ENCODE peak calls at places on chromosomes 2 and 18, in four cellular contexts. C, E, W and U are unnamed samples.

GRCh38 chr2:156434461-156435291 is 1.5 kb upstream of the GPD2 start:
- DNase-seq in W (no peak), E (no peak), C (no peak), U (no peak)

GRCh38 chr18:48832961-48833700 is 117.6 kb downstream of the SMAD7 start:
- DNase-seq in W (peak), C (peak), E (no peak), U (peak)

GRCh38 chr18:69002233-69002632 is 204.4 kb downstream of the CCDC102B start:
- DNase-seq in W (no peak), E (no peak), C (peak), U (no peak)

GRCh38 chr2:1041012-1041805 is 90.6 kb downstream of the SNTG2 start:
- DNase-seq in C (no peak), W (no peak), E (no peak), U (peak)

GRCh38 chr18:1797265-1797664 is 774.0 kb downstream of the METTL4 start:
- DNase-seq in C (no peak), E (no peak), W (no peak), U (no peak)

GRCh38 chr18:59748628-59749360 is 51.6 kb upstream of the CCBE1 start:
- DNase-seq in W (no peak), E (no peak), C (no peak), U (no peak)

GRCh38 chr2:49687873-49688272 is 533.6 kb upstream of the FSHR start:
- DNase-seq in E (no peak), W (no peak), C (no peak), U (no peak)

GRCh38 chr2:195535911-195536522 is 121.0 kb upstream of the SLC39A10 start:
- DNase-seq in W (peak), E (no peak), C (no peak), U (no peak)

GRCh38 chr2:37653805-37654378 is 17.6 kb downstream of the CDC42EP3 start:
- DNase-seq in E (peak), W (peak), C (no peak), U (no peak)

GRCh38 chr2:26816893-26817292 is 31.0 kb downstream of the CENPA start:
- DNase-seq in E (no peak), C (peak), W (peak), U (no peak)

GRCh38 chr2:9091819-9092218 is 88.3 kb upstream of the MBOAT2 start:
- DNase-seq in W (no peak), C (no peak), E (no peak), U (no peak)

GRCh38 chr2:102060047-102060446 is 68.3 kb downstream of the IL1R2 start:
- DNase-seq in W (no peak), E (no peak), C (no peak), U (no peak)

GRCh38 chr2:236676131-236676873 is 106.7 kb downstream of the ACKR3 start:
- DNase-seq in E (no peak), C (no peak), W (no peak), U (no peak)

GRCh38 chr2:54728669-54729120 is 5.2 kb downstream of the EML6 start:
- DNase-seq in E (no peak), C (no peak), W (no peak), U (no peak)

GRCh38 chr2:223601932-223602676 is at the start of gene SCG2:
- DNase-seq in C (peak), E (peak), W (peak), U (peak)

GRCh38 chr2:32865399-32866068 is 81.2 kb upstream of the LTBP1 start:
- DNase-seq in E (no peak), W (no peak), C (no peak), U (no peak)

GRCh38 chr2:31269087-31269486 is 35.1 kb downstream of the EHD3 start:
- DNase-seq in E (no peak), C (no peak), W (no peak), U (no peak)

GRCh38 chr18:63025251-63025710 is 294.3 kb downstream of the BCL2 start:
- DNase-seq in W (peak), E (no peak), C (peak), U (no peak)

GRCh38 chr2:202161106-202161836 is 77.1 kb downstream of the SUMO1 start:
- DNase-seq in W (no peak), E (no peak), C (no peak), U (no peak)

GRCh38 chr2:202154613-202155281 is 81.7 kb downstream of the KIAA2012 start:
- DNase-seq in W (no peak), C (no peak), E (no peak), U (no peak)

GRCh38 chr2:202164409-202164808 is 74.0 kb downstream of the SUMO1 start:
- DNase-seq in W (no peak), E (no peak), C (peak), U (no peak)

GRCh38 chr2:202157211-202157985 is 81.0 kb downstream of the SUMO1 start:
- DNase-seq in E (no peak), W (no peak), C (no peak), U (no peak)

GRCh38 chr2:202158796-202159195 is 79.6 kb downstream of the SUMO1 start:
- DNase-seq in E (no peak), W (no peak), C (no peak), U (no peak)
- TF ChIP-seq CTCF in E (peak), W (no peak), C (peak), U (no peak)

GRCh38 chr2:43344911-43345373 is 118.5 kb upstream of the ZFP36L2 start:
- DNase-seq in W (no peak), C (no peak), E (no peak), U (no peak)

GRCh38 chr2:43345391-43345813 is 119.0 kb upstream of the ZFP36L2 start:
- DNase-seq in W (no peak), C (no peak), E (peak), U (peak)

GRCh38 chr2:43345872-43346271 is 119.5 kb upstream of the ZFP36L2 start:
- DNase-seq in E (no peak), W (no peak), C (no peak), U (no peak)

GRCh38 chr2:43341959-43342757 is 115.8 kb upstream of the ZFP36L2 start:
- DNase-seq in C (no peak), W (no peak), E (no peak), U (no peak)

GRCh38 chr2:43343573-43344304 is 117.3 kb upstream of the ZFP36L2 start:
- DNase-seq in C (no peak), W (peak), E (peak), U (peak)
- H3K27ac ChIP-seq in C (peak), W (peak), E (peak), U (peak)

DNA sequence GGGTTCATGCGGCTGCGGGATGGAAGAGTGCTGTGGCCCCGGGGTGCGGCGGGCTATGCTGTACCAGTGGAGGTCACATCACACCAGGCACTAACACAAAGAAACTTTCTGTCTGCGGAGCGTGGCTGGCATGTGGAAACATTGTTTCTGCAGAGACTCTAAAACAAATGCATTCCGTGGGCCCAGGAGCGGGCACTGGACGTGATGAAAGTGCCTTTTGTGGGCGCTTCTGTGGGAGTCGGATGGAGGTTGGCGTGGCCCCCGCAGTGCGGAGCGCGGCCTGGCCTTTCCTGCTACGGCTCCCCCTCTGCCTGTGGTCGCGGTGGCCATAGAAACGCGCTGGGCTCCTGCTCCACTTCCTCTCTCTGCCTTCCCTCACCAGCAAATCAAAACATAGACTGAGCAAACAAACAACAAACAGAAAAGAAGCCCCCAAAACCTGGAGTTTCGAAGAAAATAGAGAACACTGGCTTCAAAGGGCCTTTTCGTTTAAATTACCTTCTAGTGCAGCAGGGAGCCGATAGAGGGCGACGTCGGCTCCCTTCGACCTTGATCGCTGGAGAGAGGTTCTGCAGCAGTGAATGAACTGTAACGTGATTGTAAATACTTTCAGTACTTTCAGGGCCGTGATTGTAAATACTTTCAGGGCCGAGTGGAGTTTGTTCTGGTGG is 51.4 kb downstream of the KIF5C start:
- DNase-seq in C (peak), W (peak), E (peak), U (peak)
- TF ChIP-seq CTCF in C (peak), W (peak), E (peak), U (peak)

GRCh38 chr2:234969329-234970157 is 17.7 kb downstream of the SH3BP4 start:
- DNase-seq in C (no peak), E (no peak), W (no peak), U (peak)
- H3K27ac ChIP-seq in C (peak), E (no peak), W (no peak), U (peak)

GRCh38 chr2:11103984-11104793 is 51.1 kb upstream of the SLC66A3 start:
- DNase-seq in W (peak), C (peak), E (no peak), U (no peak)
- TF ChIP-seq CTCF in W (no peak), C (no peak), E (no peak), U (no peak)

DNA sequence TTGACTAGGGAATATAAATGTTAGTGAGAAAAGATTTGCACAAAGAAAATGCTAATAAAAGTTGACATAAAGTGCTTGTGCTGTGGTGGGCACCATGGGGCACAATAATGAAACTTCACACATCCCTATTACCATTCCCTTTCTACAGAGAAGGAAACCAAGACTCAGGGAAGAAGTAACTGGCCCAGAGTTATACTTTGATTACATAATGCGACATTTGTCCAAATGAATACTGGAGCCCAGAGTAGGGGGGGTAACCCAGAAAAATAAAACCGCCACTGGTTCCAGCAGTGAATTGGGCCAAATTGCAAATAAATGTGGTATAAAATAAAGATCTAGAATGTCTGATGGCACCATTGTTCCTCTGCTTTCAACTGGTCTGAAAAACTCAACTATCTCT is 106.1 kb upstream of the PPP1CB start:
- DNase-seq in W (no peak), E (no peak), C (no peak), U (no peak)
- H3K27ac ChIP-seq in W (peak), E (no peak), C (no peak), U (no peak)

GRCh38 chr2:10347559-10347941 is 44.8 kb downstream of the HPCAL1 start:
- DNase-seq in W (no peak), C (no peak), E (no peak), U (peak)
- TF ChIP-seq CTCF in W (no peak), C (no peak), E (no peak), U (no peak)

GRCh38 chr2:109695290-109695689 is 81.1 kb downstream of the SOWAHC start:
- DNase-seq in C (peak), W (no peak), E (no peak), U (no peak)
- H3K27ac ChIP-seq in C (no peak), W (peak), E (no peak), U (peak)